ENCODE peak calls at places on chromosomes 5 and 9, in five cellular contexts. W is tibial nerve, H is endothelial cell of umbilical vein, J is GM10248, M is left lung. X is an unnamed sample.

GRCh38 chr5:160469156-160470144 is 47.8 kb downstream of the PTTG1 start:
- DNase-seq in W (no peak), H (no peak), J (no peak), M (no peak), X (no peak)

GRCh38 chr5:171673840-171674239 is 111.8 kb upstream of the SMIM23 start:
- DNase-seq in W (no peak), H (no peak), J (no peak), M (no peak), X (no peak)

GRCh38 chr5:34709861-34710673 is 53.9 kb downstream of the RAI14 start:
- DNase-seq in W (no peak), H (peak), J (no peak), M (no peak), X (no peak)

GRCh38 chr5:177086918-177087706 is 397 bp downstream of the FGFR4 start:
- DNase-seq in W (no peak), H (peak), J (peak), M (no peak), X (no peak)

GRCh38 chr9:91783876-91784672 is 166.0 kb downstream of the ROR2 start:
- DNase-seq in W (no peak), H (no peak), J (no peak), M (no peak), X (no peak)

GRCh38 chr5:2746642-2747041 is 4.8 kb downstream of the IRX2 start:
- DNase-seq in W (no peak), H (no peak), J (no peak), M (no peak), X (no peak)

GRCh38 chr9:21558627-21559401 is 76.7 kb upstream of the IFNE start:
- DNase-seq in W (no peak), H (peak), J (no peak), M (no peak), X (no peak)

GRCh38 chr5:80834710-80835109 is 125.5 kb upstream of the RASGRF2 start:
- DNase-seq in W (no peak), H (no peak), J (no peak), M (no peak), X (no peak)

GRCh38 chr9:87140142-87140541 is 192.8 kb upstream of the GAS1 start:
- DNase-seq in W (no peak), H (no peak), J (no peak), M (no peak), X (no peak)

GRCh38 chr9:114372971-114373591 is 14.7 kb downstream of the AKNA start:
- DNase-seq in W (no peak), H (no peak), J (peak), M (peak), X (no peak)

GRCh38 chr5:74257645-74258328 is 382.7 kb downstream of the ENC1 start:
- DNase-seq in W (peak), H (no peak), J (no peak), M (peak), X (no peak)

GRCh38 chr5:28542968-28543367 is 1504.6 kb upstream of the CDH9 start:
- DNase-seq in W (no peak), H (peak), J (no peak), M (no peak), X (no peak)

GRCh38 chr5:120457839-120458507 is 6.1 kb upstream of the PRR16 start:
- DNase-seq in W (peak), H (peak), J (peak), M (peak), X (peak)

GRCh38 chr5:5822729-5823257 is 400.3 kb downstream of the ICE1 start:
- DNase-seq in W (no peak), H (no peak), J (no peak), M (no peak), X (no peak)

GRCh38 chr9:8717146-8717545 is 917.6 kb upstream of the DMAC1 start:
- DNase-seq in W (no peak), H (no peak), J (no peak), M (no peak), X (no peak)

GRCh38 chr9:34085581-34086500 is 37.2 kb upstream of the UBAP2 start:
- DNase-seq in W (no peak), H (no peak), J (no peak), M (no peak), X (no peak)

GRCh38 chr9:78539904-78540303 is 243.0 kb downstream of the PSAT1 start:
- DNase-seq in W (no peak), H (no peak), J (no peak), M (no peak), X (no peak)

GRCh38 chr5:57692582-57693487 is 210.2 kb upstream of the ACTBL2 start:
- DNase-seq in W (peak), H (peak), J (no peak), M (peak), X (peak)

GRCh38 chr5:177369050-177369912 is 11.6 kb downstream of the RGS14 start:
- DNase-seq in W (no peak), H (peak), J (peak), M (no peak), X (no peak)

GRCh38 chr5:125286266-125286665 is 539.8 kb upstream of the ZNF608 start:
- DNase-seq in W (no peak), H (no peak), J (no peak), M (no peak), X (no peak)

GRCh38 chr9:132670816-132671371 is 630 bp downstream of the GTF3C4 start:
- DNase-seq in W (no peak), H (peak), J (peak), M (peak), X (no peak)

GRCh38 chr5:124773291-124774001 is 27.0 kb upstream of the ZNF608 start:
- DNase-seq in W (no peak), H (peak), J (no peak), M (no peak), X (no peak)

GRCh38 chr9:111414406-111414805 is 69.8 kb downstream of the ECPAS start:
- DNase-seq in W (no peak), H (no peak), J (no peak), M (no peak), X (no peak)

GRCh38 chr5:80990971-80991370 is 30.8 kb downstream of the RASGRF2 start:
- DNase-seq in W (no peak), H (no peak), J (no peak), M (no peak), X (no peak)

GRCh38 chr9:18587988-18588387 is 114.0 kb downstream of the ADAMTSL1 start:
- DNase-seq in W (no peak), H (no peak), J (no peak), M (no peak), X (no peak)

GRCh38 chr9:121748080-121748479 is 96.6 kb downstream of the DAB2IP start:
- DNase-seq in W (no peak), H (no peak), J (no peak), M (no peak), X (no peak)

GRCh38 chr5:129554134-129554904 is 94.2 kb downstream of the ADAMTS19 start:
- DNase-seq in W (no peak), H (no peak), J (no peak), M (no peak), X (no peak)

GRCh38 chr5:39716532-39716971 is 291.8 kb upstream of the DAB2 start:
- DNase-seq in W (no peak), H (peak), J (peak), M (peak), X (no peak)

GRCh38 chr5:38551020-38552017 is 5.1 kb downstream of the LIFR start:
- DNase-seq in W (no peak), H (peak), J (peak), M (no peak), X (no peak)

GRCh38 chr9:128992995-128993394 is 35.1 kb downstream of the SH3GLB2 start:
- DNase-seq in W (no peak), H (no peak), J (no peak), M (no peak), X (peak)

GRCh38 chr5:1033178-1033577 is 24.6 kb downstream of the NKD2 start:
- DNase-seq in W (no peak), H (no peak), J (no peak), M (no peak), X (no peak)

GRCh38 chr9:113587471-113588031 is 124.0 kb downstream of the RGS3 start:
- DNase-seq in W (no peak), H (peak), J (no peak), M (peak), X (no peak)

GRCh38 chr9:335373-335772 is 120.7 kb downstream of the DOCK8 start:
- DNase-seq in W (no peak), H (no peak), J (no peak), M (no peak), X (no peak)

GRCh38 chr9:80649001-80649420 is 1040.3 kb downstream of the TLE1 start:
- DNase-seq in W (no peak), H (peak), J (no peak), M (peak), X (no peak)

GRCh38 chr9:130872058-130872453 is 24.6 kb downstream of the QRFP start:
- DNase-seq in W (no peak), H (no peak), J (no peak), M (no peak), X (no peak)

GRCh38 chr5:180598316-180598701 is 7.0 kb upstream of the SCGB3A1 start:
- DNase-seq in W (no peak), H (no peak), J (peak), M (no peak), X (no peak)

GRCh38 chr5:120507197-120507596 is 43.1 kb downstream of the PRR16 start:
- DNase-seq in W (no peak), H (no peak), J (no peak), M (no peak), X (no peak)

GRCh38 chr5:54624671-54625583 is 107.4 kb downstream of the SNX18 start:
- DNase-seq in W (no peak), H (no peak), J (no peak), M (no peak), X (no peak)

GRCh38 chr9:115781361-115781760 is 372.2 kb upstream of the PAPPA start:
- DNase-seq in W (no peak), H (no peak), J (no peak), M (no peak), X (no peak)

GRCh38 chr5:150045512-150045911 is 40.8 kb downstream of the CSF1R start:
- DNase-seq in W (no peak), H (no peak), J (no peak), M (no peak), X (no peak)
- TF ChIP-seq CTCF in W (no peak), H (no peak), J (no peak), M (no peak), X (no peak)

GRCh38 chr5:164597293-164597900 is 1092.0 kb downstream of the MAT2B start:
- DNase-seq in W (no peak), H (no peak), J (peak), M (no peak), X (no peak)
- TF ChIP-seq CTCF in W (no peak), H (peak), J (peak), M (no peak), X (no peak)

GRCh38 chr5:142000709-142001484 is 11.9 kb downstream of the GNPDA1 start:
- DNase-seq in W (no peak), H (peak), J (no peak), M (no peak), X (no peak)
- TF ChIP-seq CTCF in W (no peak), H (peak), J (peak), M (no peak), X (no peak)

DNA sequence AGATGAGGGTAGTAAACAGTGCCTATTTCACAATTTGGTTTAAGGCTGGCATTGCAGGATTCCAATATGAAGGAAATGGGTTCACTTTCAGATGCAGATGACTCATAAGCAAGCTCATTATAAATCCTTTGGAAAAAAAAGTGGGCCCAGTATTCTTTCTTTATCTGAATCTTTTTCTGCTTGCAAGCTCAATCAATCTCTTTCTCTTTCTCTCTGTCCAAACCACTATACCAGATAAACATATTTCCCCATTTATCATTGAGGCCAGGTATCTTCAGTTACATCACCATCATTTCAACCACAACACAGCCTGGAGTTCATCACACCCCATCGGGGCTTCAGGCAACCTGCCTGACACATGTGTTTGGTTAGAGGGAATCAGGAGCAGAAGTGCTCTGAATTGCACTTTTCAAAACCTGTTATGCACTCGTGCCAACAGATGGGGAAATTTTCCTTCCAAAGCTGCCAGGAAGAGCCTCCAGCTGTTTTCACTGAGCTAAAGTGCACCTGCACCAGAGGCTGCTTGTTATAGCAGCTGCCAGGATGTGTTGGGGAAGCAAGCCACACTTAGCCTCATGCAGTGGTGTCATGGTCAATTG is 30.0 kb upstream of the MAMDC2 start:
- DNase-seq in W (no peak), H (peak), J (no peak), M (no peak), X (no peak)
- TF ChIP-seq CTCF in W (no peak), H (no peak), J (no peak), M (no peak), X (no peak)

DNA sequence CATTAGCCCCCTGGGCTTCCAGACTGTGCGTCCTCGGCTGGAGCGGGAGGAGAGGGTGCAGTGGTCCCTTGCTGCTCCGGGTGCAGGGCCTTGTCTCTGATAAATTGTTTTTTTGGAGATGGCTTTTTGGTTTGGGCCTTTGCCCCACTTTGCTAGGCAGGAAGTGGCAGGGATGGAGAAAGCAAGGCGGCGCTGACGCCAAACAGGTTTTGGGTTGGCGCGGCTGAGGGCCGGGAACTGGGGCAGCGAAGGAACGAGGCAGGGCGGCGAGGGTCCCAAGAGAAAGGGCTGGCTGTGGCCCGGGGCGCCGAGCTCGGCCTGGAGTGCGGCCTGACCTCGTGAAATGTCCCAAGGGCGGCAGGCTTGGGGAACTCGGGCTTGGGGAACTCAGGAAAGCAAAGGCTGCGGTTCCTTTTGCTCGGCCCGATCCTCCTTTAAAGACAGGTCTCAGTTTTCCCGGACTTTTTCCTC is 4.1 kb downstream of the LHX2 start:
- DNase-seq in W (no peak), H (no peak), J (peak), M (no peak), X (no peak)
- TF ChIP-seq CTCF in W (no peak), H (no peak), J (no peak), M (no peak), X (no peak)

DNA sequence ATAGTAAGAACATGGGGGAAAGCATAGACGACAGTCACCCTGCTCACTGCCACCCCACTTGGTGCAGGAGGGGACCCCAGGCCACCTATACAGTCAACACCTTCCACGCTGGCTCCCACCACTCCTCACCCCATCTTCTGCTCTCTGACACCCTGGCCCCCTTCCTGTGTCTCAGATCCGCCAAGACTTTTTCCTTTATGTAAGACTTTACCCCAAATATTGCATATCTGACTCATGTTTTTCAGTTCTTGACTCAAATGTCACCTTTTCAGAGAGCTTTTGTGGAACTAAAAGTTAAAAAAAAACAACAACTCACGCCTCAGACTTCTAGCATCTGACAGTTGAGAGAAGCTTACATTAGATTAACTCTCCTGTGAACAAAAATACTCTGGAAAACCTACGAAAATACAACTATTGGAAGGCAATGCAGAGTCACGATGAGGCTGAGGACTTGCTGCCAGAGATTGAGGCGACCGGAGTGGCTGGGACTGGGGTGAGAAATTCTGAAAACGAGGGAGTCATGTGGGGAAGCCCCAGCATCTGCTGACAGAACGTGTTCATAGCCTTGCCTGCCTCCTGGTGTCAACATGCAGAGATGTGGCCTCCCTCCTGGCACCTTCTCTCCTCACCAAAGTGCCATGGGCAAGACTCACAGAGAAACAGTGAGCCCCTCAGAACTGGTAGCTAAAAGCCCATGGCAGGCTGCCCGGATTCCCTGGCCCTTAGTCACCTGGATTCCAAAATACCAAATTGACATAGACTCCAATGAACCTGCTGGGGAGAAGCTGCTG is 22.4 kb upstream of the FCN2 start:
- DNase-seq in W (no peak), H (no peak), J (peak), M (peak), X (peak)
- TF ChIP-seq CTCF in W (no peak), H (no peak), J (peak), M (no peak), X (no peak)

GRCh38 chr5:174229640-174230350 is 184.3 kb downstream of the NSG2 start:
- DNase-seq in W (no peak), H (no peak), J (no peak), M (no peak), X (no peak)

GRCh38 chr5:174227228-174227627 is 181.7 kb downstream of the NSG2 start:
- DNase-seq in W (no peak), H (no peak), J (no peak), M (no peak), X (no peak)

GRCh38 chr5:174234388-174234787 is 188.9 kb downstream of the NSG2 start:
- DNase-seq in W (no peak), H (no peak), J (no peak), M (no peak), X (no peak)

GRCh38 chr5:174231961-174232487 is 186.5 kb downstream of the NSG2 start:
- DNase-seq in W (no peak), H (no peak), J (no peak), M (no peak), X (no peak)

DNA sequence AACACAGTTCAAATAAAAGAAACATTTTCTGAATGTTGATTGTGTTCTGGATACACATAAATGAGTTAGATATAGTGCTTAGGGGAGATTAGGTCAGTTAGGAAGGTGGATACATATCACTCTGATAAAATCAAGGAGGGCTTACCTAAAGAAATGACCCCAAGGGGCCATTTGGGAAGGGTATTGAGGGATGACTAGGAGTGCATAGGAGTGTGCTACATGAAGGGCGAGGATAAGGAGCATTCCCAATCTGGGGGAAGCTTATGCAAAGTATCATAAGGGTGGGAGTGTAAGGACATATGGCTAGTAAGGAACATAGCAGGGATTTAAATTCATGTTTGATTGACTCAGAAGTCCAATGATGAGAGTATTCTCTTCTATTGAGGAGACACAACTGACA is 183.6 kb downstream of the NSG2 start:
- DNase-seq in W (no peak), H (no peak), J (no peak), M (no peak), X (no peak)
- TF ChIP-seq CTCF in W (no peak), H (no peak), J (no peak), M (no peak), X (no peak)

GRCh38 chr9:35726876-35727438 is 5.0 kb downstream of the TLN1 start:
- DNase-seq in W (no peak), H (peak), J (no peak), M (no peak), X (no peak)
- TF ChIP-seq CTCF in W (no peak), H (peak), J (peak), M (no peak), X (no peak)

GRCh38 chr9:82606761-82607382 is 456.1 kb downstream of the RASEF start:
- DNase-seq in W (no peak), H (peak), J (peak), M (no peak), X (no peak)
- TF ChIP-seq CTCF in W (peak), H (peak), J (peak), M (peak), X (no peak)